ENCODE peak calls at places on chromosomes 11 and 22, in eight cellular contexts. F is ureter; Z is NCI-H2029 treated with DMSO at 0.1 percent for 48 hours; D is effector memory CD8-positive, alpha-beta T cell; K is T-helper 22 cell; X is HCEC 1CT; I is foreskin fibroblast; V is HTR-8/SVneo. T is an unnamed sample.

GRCh38 chr22:44261861-44262595 is 50.7 kb downstream of the SHISAL1 start:
- DNase-seq in K (no peak), I (no peak), V (no peak), F (no peak), Z (no peak), D (no peak), X (no peak), T (no peak)

GRCh38 chr22:19984851-19985811 is 31.5 kb downstream of the ARVCF start:
- DNase-seq in F (no peak), I (no peak), Z (no peak), V (no peak), K (no peak), X (no peak), D (no peak), T (no peak)

GRCh38 chr22:37046589-37046988 is 5.0 kb upstream of the KCTD17 start:
- DNase-seq in I (no peak), X (no peak), K (no peak), V (no peak), D (no peak), F (no peak), Z (no peak), T (no peak)

GRCh38 chr11:108467091-108467823 is at the start of gene C11orf65:
- DNase-seq in V (peak; percentile 96), D (peak; percentile 96), K (peak; percentile 86), Z (peak; percentile 97), F (peak; percentile 97), X (peak; percentile 97), I (peak; percentile 93), T (peak; percentile 92)

GRCh38 chr11:798093-798713 is at the start of gene SLC25A22:
- DNase-seq in K (peak; percentile 65), I (peak; percentile 71), Z (peak; percentile 29), D (peak; percentile 85), F (no peak), X (peak; percentile 73), V (no peak), T (peak; percentile 85)

GRCh38 chr11:106961518-106961917 is 56.8 kb downstream of the GUCY1A2 start:
- DNase-seq in X (peak; percentile 91), V (peak; percentile 25), D (no peak), F (no peak), K (no peak), I (peak; percentile 83), Z (no peak), T (no peak)

GRCh38 chr11:44760917-44761545 is 34.3 kb downstream of the TSPAN18 start:
- DNase-seq in K (no peak), F (peak; percentile 68), D (no peak), I (peak; percentile 75), V (peak; percentile 71), Z (no peak), X (peak; percentile 70), T (no peak)

GRCh38 chr22:27737521-27737920 is 64.0 kb downstream of the MN1 start:
- DNase-seq in X (no peak), Z (no peak), V (no peak), K (no peak), I (no peak), F (no peak), D (no peak), T (no peak)

GRCh38 chr22:44764373-44764772 is 12.0 kb downstream of the ARHGAP8 start:
- DNase-seq in V (no peak), D (no peak), K (no peak), F (no peak), I (no peak), X (no peak), Z (no peak), T (no peak)

GRCh38 chr11:1763336-1763795 is 361 bp downstream of the CTSD start:
- DNase-seq in F (no peak), Z (no peak), V (no peak), D (no peak), K (no peak), X (no peak), I (no peak), T (no peak)

GRCh38 chr11:17722000-17722643 is 2.8 kb downstream of the MYOD1 start:
- DNase-seq in X (peak; percentile 43), V (no peak), D (no peak), F (no peak), Z (no peak), K (no peak), I (no peak), T (no peak)

GRCh38 chr22:21641417-21641794 is 696 bp upstream of the SDF2L1 start:
- DNase-seq in K (no peak), V (no peak), Z (no peak), I (peak; percentile 50), D (no peak), F (no peak), X (peak; percentile 48), T (no peak)

GRCh38 chr22:23376256-23376655 is 195.9 kb downstream of the BCR start:
- DNase-seq in V (peak; percentile 9), F (no peak), I (no peak), Z (no peak), K (no peak), D (no peak), X (peak; percentile 19), T (no peak)

GRCh38 chr22:42090596-42091445 is at the start of gene NDUFA6:
- DNase-seq in F (peak; percentile 99), X (peak; percentile 99), K (peak; percentile 98), I (peak; percentile 99), V (peak; percentile 97), Z (peak; percentile 96), D (peak; percentile 97), T (peak; percentile 98)

GRCh38 chr22:30002861-30003489 is 77.3 kb upstream of the HORMAD2 start:
- DNase-seq in I (no peak), D (no peak), V (no peak), X (no peak), F (no peak), Z (no peak), K (no peak), T (no peak)

GRCh38 chr11:83194284-83195175 is 1.0 kb downstream of the ANKRD42 start:
- DNase-seq in V (peak; percentile 64), K (peak; percentile 50), Z (no peak), I (peak; percentile 82), X (peak; percentile 76), D (peak; percentile 65), F (peak; percentile 67), T (peak; percentile 59)

GRCh38 chr22:25841775-25842174 is 99.8 kb downstream of the MYO18B start:
- DNase-seq in I (no peak), K (no peak), F (no peak), X (no peak), Z (no peak), D (no peak), V (no peak), T (no peak)

T was measured in CD8-positive, alpha-beta memory T cell.